ENCODE peak calls at places on chromosomes 16 and 17, in five cellular contexts. P is psoas muscle, K is cardiac fibroblast, H is endothelial cell, M is dorsolateral prefrontal cortex. W is an unnamed sample.

GRCh38 chr16:88473666-88474534 is 20.8 kb downstream of the ZFPM1 start:
- DNase-seq in P (no peak), K (peak), H (no peak), M (no peak), W (no peak)

GRCh38 chr16:2950773-2951172 is 13.3 kb upstream of the KREMEN2 start:
- DNase-seq in P (peak), K (no peak), H (no peak), M (no peak), W (no peak)

GRCh38 chr17:74736423-74737298 is at the start of gene RAB37:
- DNase-seq in P (peak), K (peak), H (peak), M (no peak), W (no peak)

GRCh38 chr16:19512297-19512696 is 9.6 kb downstream of the GDE1 start:
- DNase-seq in P (no peak), K (no peak), H (no peak), M (no peak), W (no peak)

GRCh38 chr16:46747777-46748651 is at the start of gene MYLK3:
- DNase-seq in P (no peak), K (peak), H (no peak), M (no peak), W (no peak)

GRCh38 chr16:15795615-15796014 is 61.2 kb downstream of the MYH11 start:
- DNase-seq in P (no peak), K (no peak), H (no peak), M (no peak), W (no peak)

GRCh38 chr16:17224859-17225258 is 245.9 kb downstream of the XYLT1 start:
- DNase-seq in P (peak), K (peak), H (no peak), M (no peak), W (no peak)

GRCh38 chr16:56911771-56912541 is 20.0 kb upstream of the HERPUD1 start:
- DNase-seq in P (peak), K (peak), H (no peak), M (no peak), W (no peak)

GRCh38 chr17:19897901-19898300 is 30.2 kb upstream of the ULK2 start:
- DNase-seq in P (no peak), K (peak), H (no peak), M (no peak), W (no peak)

DNA sequence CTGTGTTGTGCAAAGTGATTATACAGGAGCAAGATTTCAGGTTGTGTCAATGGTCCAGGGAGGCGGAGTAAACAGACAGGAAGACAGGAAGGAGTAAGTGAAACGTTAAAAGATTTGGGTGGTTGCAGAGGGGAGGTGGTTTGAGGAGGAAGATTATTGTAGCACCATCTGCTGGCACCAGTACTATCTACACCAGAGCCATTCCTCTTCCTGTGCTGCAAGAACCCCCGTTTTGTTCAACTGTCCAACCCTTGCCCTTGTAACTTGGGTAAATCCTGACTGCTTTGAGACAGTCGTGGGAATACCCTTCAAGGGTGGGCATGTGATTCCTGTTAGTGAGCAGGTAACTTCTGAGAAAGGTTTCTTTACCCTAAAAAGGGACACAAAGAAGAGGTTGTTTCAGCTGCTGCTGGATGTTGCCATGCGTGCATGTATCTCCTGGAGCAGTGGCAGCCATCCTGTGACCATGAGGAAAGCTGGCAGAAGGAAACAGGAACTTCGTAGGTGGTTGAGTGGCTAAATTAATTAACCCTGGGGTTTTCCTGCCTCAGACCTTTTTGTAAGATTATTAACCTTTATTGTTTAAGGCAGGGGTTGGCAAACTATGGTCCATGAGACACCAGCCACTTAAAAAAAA is 124.1 kb downstream of the PRKCA start:
- DNase-seq in P (no peak), K (peak), H (no peak), M (no peak), W (no peak)
- TF ChIP-seq CTCF in P (no peak), K (peak), H (no peak), M (no peak), W (peak)

GRCh38 chr16:7268182-7268581 is 64.5 kb upstream of the RBFOX1 start:
- DNase-seq in P (no peak), K (no peak), H (peak), M (no peak), W (peak)
- TF ChIP-seq CTCF in P (peak), K (peak), H (peak), M (peak), W (peak)

DNA sequence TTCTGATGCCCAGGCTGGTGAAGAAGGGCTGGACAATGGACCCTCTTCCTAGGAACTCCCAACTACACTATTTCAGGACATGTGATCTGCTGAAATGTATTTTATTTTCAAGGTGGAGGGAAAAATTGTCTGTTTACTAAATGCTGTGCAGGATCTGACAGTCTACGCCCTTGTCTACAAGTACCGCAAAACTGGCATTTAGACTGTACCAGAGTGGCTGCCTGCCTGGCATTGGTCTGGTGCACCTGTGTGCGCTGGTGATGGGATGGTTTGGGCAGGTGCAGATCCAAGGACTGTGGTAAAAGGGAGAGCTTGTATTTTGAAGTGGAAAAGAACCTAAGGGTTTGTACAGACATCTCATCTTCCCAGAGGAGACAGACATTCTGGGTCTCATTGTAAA is 79.7 kb downstream of the AIPL1 start:
- DNase-seq in P (no peak), K (no peak), H (no peak), M (no peak), W (no peak)
- TF ChIP-seq CTCF in P (no peak), K (no peak), H (no peak), M (no peak), W (no peak)

GRCh38 chr17:43907425-43907981 is at the start of gene MPP2:
- DNase-seq in P (peak), K (peak), H (peak), M (peak), W (peak)
- TF ChIP-seq CTCF in P (peak), K (peak), H (no peak), M (peak), W (no peak)

GRCh38 chr17:69030145-69030544 is 30.6 kb downstream of the ABCA9 start:
- DNase-seq in P (no peak), K (no peak), H (no peak), M (no peak), W (no peak)
- TF ChIP-seq CTCF in P (no peak), K (no peak), H (no peak), M (no peak), W (no peak)

DNA sequence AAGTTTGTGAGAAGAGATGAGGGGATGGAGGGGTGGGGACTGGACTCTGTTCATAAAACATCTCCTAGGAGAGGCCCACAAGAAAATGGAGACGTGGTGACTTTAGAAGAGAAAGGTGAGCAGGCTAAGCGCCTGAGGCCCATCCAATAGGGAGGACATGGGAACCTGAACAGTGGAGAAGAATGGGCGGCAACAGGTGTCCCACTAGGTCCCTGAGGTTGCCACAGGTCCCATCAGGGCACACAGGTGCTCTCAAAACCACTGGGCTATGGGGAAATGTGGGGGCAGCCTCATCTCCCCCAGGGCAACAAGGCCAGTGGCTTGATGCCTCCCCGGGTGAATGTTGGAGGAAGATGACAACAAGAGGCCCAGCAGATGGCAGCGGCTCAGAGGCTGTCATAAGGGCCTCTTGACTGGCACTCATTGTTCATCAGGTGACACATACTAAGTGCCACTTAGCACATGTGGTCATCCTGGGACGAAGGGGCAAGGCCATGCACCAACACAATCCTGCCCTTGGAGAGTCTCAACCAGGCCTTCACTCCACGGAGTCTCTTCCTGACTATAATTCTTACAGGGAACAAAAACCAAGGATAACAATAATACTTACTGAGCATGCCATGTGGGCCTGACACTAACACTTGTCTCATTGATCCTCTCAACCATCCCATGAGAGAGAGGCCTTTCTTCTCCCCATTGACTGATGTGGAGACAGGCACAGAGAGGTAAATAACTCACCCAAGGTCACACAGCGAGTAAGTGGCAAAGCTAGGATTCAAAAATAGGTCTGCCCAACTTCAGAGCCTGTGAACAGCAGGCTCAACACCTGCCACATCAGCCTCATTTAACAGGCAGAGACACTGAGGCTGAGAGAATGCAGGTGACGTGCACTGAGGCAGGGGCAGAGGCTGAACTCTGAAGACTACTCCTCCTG is 38.0 kb downstream of the CUEDC1 start:
- DNase-seq in P (no peak), K (no peak), H (no peak), M (no peak), W (no peak)
- TF ChIP-seq CTCF in P (no peak), K (no peak), H (no peak), M (no peak), W (no peak)

DNA sequence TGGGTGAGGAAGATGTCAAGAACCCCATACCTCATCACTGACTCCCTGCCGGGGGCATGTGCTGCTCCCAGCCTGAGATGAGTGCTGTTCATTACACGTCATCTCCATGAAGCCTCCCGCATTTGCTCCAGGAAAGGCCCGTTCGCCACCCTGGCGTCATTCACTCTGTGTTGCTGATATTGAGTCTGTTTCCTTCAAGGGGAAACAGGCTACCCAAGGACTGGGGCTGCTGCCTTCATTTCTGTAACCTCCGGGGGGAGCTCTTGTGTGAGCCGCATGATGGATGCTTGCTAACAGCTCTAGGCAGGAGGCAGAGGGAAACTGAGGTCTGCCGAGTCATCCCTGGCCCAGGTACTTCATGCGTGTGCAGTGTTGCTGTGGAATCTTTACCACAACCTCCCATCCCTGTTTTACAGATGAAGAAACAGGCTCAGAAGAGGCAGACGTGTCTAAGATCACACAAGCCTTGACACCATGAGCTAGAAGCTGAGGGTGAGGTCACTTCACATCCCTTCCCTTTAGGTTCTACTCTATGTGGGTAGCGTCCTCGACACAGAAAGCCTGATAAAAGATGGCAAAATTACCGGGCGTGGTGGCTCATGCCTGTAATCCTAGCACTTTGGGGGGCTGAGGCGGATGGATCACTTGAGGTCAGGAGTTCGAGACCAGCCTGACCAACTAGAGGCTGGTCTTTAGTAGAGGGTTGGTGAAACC is 3.5 kb upstream of the ARMC5 start:
- DNase-seq in P (peak), K (peak), H (peak), M (no peak), W (no peak)
- TF ChIP-seq CTCF in P (peak), K (peak), H (no peak), M (no peak), W (peak)

DNA sequence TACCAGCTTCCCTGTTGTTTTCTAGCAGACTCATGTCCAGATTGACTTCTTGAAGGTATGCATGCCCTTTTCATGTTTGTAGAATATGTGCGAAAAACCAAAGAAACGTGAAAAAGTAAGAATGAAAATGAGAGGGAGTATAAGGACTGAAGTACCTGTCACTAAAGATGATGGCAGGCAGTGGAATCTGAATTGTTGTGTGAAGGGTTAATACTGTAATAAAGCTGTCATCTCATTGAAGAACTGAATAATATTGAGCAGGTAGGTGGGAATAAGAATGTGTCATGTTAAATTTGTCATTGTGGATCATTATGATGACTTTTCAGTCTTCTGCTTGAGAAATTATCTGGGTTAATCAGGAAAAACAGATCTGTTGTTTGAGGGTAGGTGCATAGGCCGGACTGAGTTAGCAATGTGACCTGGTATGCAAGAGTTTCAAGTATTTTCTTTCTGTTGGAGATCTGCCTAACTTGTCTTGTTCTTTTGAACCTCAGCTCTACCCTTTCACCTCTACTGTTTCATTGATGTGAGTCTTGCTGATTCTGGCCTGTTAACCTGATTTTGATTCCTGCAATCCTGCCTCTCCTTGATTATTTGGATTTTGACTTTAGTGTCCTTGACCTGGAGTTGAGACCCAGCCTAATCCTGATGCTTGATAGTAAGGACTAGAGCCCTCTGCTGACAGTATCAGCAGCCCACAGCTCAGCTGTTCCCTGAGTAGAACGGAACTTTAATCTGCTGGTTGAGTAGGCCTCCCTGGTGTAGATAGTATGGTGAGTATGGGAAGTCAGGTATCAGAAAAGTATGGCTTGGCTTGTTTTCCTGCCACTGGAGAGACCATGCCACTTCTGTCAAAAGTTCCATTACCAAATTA is 64.6 kb downstream of the MAP2K4 start:
- DNase-seq in P (no peak), K (no peak), H (no peak), M (no peak), W (no peak)
- TF ChIP-seq CTCF in P (no peak), K (no peak), H (no peak), M (no peak), W (no peak)

GRCh38 chr17:50055055-50055425 is 870 bp upstream of the ITGA3 start:
- DNase-seq in P (peak), K (no peak), H (no peak), M (peak), W (no peak)
- TF ChIP-seq CTCF in P (no peak), K (no peak), H (no peak), M (no peak), W (no peak)